ENCODE peak calls at places on chromosomes 7 and 10, in seven cellular contexts. W is HepG2, B is HCT116, M is H1, O is K562, G is GM12878, E is SK-N-SH. T is an unnamed sample.

GRCh38 chr10:132112611-132113010 is 46.9 kb downstream of the JAKMIP3 start:
- DNase-seq in E (no peak), M (peak; percentile 37), G (no peak), B (no peak), O (no peak), W (no peak), T (no peak)

GRCh38 chr7:34260282-34260681 is 354.9 kb downstream of the BMPER start:
- DNase-seq in O (no peak), W (no peak), E (no peak), M (no peak), G (no peak), B (peak; percentile 61), T (no peak)

GRCh38 chr7:155277385-155277994 is 20.2 kb upstream of the INSIG1 start:
- DNase-seq in W (no peak), M (no peak), O (no peak), G (no peak), B (no peak), E (no peak), T (no peak)

GRCh38 chr10:114664127-114664526 is 6.1 kb upstream of the ABLIM1 start:
- DNase-seq in B (no peak), G (no peak), O (no peak), W (no peak), M (no peak), E (no peak), T (no peak)

GRCh38 chr10:13594641-13595040 is 7.9 kb downstream of the PRPF18 start:
- DNase-seq in G (no peak), E (no peak), M (no peak), B (no peak), O (no peak), W (no peak), T (no peak)

GRCh38 chr7:148975896-148976295 is 52.4 kb downstream of the PDIA4 start:
- DNase-seq in G (no peak), B (no peak), M (no peak), E (no peak), O (no peak), W (no peak), T (no peak)

GRCh38 chr10:31753681-31754080 is 174.9 kb downstream of the ARHGAP12 start:
- DNase-seq in M (no peak), E (no peak), G (no peak), W (no peak), O (no peak), B (no peak), T (no peak)

GRCh38 chr7:93211228-93211818 is 14.9 kb downstream of the HEPACAM2 start:
- DNase-seq in E (no peak), B (no peak), G (no peak), M (no peak), W (no peak), O (no peak), T (no peak)

GRCh38 chr10:142371-142770 is 7.1 kb downstream of the ZMYND11 start:
- DNase-seq in O (no peak), B (no peak), G (no peak), E (no peak), W (no peak), M (no peak), T (no peak)

GRCh38 chr7:139942686-139943085 is 113.6 kb downstream of the TBXAS1 start:
- DNase-seq in O (no peak), B (no peak), M (no peak), G (no peak), W (no peak), E (no peak), T (no peak)

GRCh38 chr7:111486472-111487142 is 75.7 kb downstream of the IMMP2L start:
- DNase-seq in E (peak; percentile 74), O (peak; percentile 40), W (peak; percentile 41), G (peak; percentile 13), B (peak; percentile 29), M (no peak), T (peak; percentile 20)

GRCh38 chr7:156544919-156545715 is 95.5 kb upstream of the RNF32 start:
- DNase-seq in O (no peak), B (no peak), E (no peak), M (no peak), W (peak; percentile 60), G (no peak), T (no peak)

GRCh38 chr10:88989824-88990527 is 622 bp upstream of the FAS start:
- DNase-seq in O (no peak), W (no peak), M (no peak), E (no peak), G (no peak), B (no peak), T (no peak)

GRCh38 chr7:27677912-27678612 is 15.4 kb upstream of the HIBADH start:
- DNase-seq in B (peak; percentile 87), G (no peak), O (peak; percentile 19), W (peak; percentile 83), E (no peak), M (no peak), T (no peak)

GRCh38 chr7:157521061-157521731 is 184.4 kb downstream of the DNAJB6 start:
- DNase-seq in W (no peak), E (no peak), M (peak; percentile 37), G (no peak), O (no peak), B (no peak), T (no peak)

GRCh38 chr7:26428571-26428970 is 136.9 kb downstream of the SNX10 start:
- DNase-seq in M (no peak), B (no peak), G (no peak), E (no peak), O (no peak), W (no peak), T (no peak)

GRCh38 chr10:49015700-49016099 is 76.1 kb upstream of the LRRC18 start:
- DNase-seq in B (no peak), O (no peak), M (no peak), W (no peak), G (no peak), E (no peak), T (no peak)

GRCh38 chr10:72483452-72483851 is 128.7 kb upstream of the DNAJB12 start:
- DNase-seq in M (no peak), E (no peak), W (no peak), G (no peak), B (no peak), O (no peak), T (no peak)

GRCh38 chr7:27187702-27188665 is 3.0 kb upstream of the HOXA11 start:
- DNase-seq in G (no peak), M (peak; percentile 70), E (no peak), B (no peak), W (no peak), O (no peak), T (no peak)

GRCh38 chr7:142770720-142771352 is at the start of gene PRSS2:
- DNase-seq in M (no peak), G (peak; percentile 12), W (no peak), B (no peak), E (no peak), O (no peak), T (no peak)

GRCh38 chr10:103276251-103276936 is 544 bp upstream of the INA start:
- DNase-seq in B (no peak), G (no peak), E (peak; percentile 39), W (no peak), M (no peak), O (no peak), T (no peak)

GRCh38 chr10:103276941-103277712 is at the start of gene INA:
- DNase-seq in M (peak; percentile 88), G (no peak), B (no peak), W (no peak), O (no peak), E (peak; percentile 97), T (peak; percentile 50)

GRCh38 chr10:103278424-103278823 is 1.5 kb downstream of the INA start:
- DNase-seq in M (peak; percentile 51), W (no peak), O (no peak), G (no peak), E (no peak), B (no peak), T (no peak)

GRCh38 chr10:103278862-103279298 is 1.9 kb downstream of the INA start:
- DNase-seq in W (no peak), O (peak; percentile 22), B (no peak), M (peak; percentile 85), E (no peak), G (no peak), T (peak; percentile 30)

DNA sequence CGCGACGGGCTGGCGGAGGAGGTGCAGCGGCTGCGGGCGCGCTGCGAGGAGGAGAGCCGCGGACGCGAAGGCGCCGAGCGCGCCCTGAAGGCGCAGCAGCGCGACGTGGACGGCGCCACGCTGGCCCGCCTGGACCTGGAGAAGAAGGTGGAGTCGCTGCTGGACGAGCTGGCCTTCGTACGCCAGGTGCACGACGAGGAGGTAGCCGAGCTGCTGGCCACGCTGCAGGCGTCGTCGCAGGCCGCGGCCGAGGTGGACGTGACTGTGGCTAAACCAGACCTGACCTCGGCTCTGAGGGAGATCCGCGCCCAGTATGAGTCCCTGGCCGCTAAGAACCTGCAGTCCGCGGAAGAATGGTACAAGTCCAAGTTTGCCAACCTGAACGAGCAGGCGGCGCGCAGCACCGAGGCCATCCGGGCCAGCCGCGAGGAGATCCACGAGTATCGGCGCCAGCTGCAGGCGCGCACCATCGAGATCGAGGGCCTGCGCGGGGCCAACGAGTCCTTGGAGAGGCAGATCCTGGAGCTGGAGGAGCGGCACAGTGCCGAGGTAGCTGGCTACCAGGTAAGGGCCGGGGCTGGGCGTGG is 868 bp downstream of the INA start:
- DNase-seq in M (peak; percentile 61), O (no peak), W (no peak), B (no peak), E (peak; percentile 57), G (no peak), T (no peak)
- H3K4me3 ChIP-seq in M (peak overlapping the region; percentile 62), O (no peak overlapping the region), W (no peak overlapping the region), B (no peak overlapping the region), E (peak overlapping the region; percentile 61), G (peak overlapping the region; percentile 41), T (peak overlapping the region; percentile 77)

DNA sequence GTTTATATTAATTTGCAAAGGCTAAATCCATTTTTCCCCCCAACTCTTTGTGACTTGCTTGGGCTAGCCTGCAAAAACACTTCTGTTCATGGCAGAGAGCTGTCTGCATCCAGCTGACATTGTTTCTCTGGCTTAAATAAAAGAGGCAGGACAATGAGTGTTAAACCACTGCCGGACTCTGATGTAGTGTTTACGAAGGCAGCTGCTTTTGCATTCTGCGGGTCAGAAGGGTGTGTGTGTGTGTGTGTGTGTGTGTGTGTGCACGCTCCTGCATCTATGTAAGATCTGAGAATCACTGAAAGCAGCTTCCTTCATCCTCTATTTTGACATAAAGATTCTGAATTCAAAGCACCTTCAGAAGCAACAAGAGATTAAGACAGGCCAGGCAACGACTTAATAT is 28.3 kb downstream of the NRP1 start:
- DNase-seq in G (no peak), W (no peak), O (no peak), E (no peak), B (no peak), M (no peak), T (no peak)
- TF ChIP-seq YY1 in G (no peak), W (no peak), O (no peak), E (no peak), B (no peak), M (no peak), T (no peak)

GRCh38 chr7:105185290-105186010 is 171.4 kb downstream of the KMT2E start:
- DNase-seq in B (no peak), G (no peak), M (no peak), W (no peak), E (no peak), O (no peak), T (no peak)
- H3K4me3 ChIP-seq in B (no peak overlapping the region), G (no peak overlapping the region), M (no peak overlapping the region), W (no peak overlapping the region), E (no peak overlapping the region), O (no peak overlapping the region), T (no peak overlapping the region)

GRCh38 chr7:133977409-133978274 is 149.5 kb upstream of the LRGUK start:
- DNase-seq in E (no peak), B (no peak), W (no peak), G (no peak), M (no peak), O (no peak), T (no peak)
- TF ChIP-seq YY1 in E (no peak), B (no peak), W (no peak), G (no peak), M (no peak), O (no peak), T (no peak)

GRCh38 chr7:46015107-46015868 is 94.2 kb upstream of the IGFBP3 start:
- DNase-seq in W (peak; percentile 14), B (no peak), M (peak; percentile 79), G (no peak), O (no peak), E (no peak), T (peak; percentile 97)
- H3K4me3 ChIP-seq in W (no peak overlapping the region), B (no peak overlapping the region), M (no peak overlapping the region), G (no peak overlapping the region), O (no peak overlapping the region), E (no peak overlapping the region), T (no peak overlapping the region)

T was measured in NT2/D1.